ENCODE peak calls at places on chromosomes 11 and 22, in five cellular contexts. N is OCI-LY7, B is H1, S is lower lobe of right lung, G is tibial artery. D is an unnamed sample. For H3K4me1, the result is how much of the 10 kb centered on the place peaks cover.

GRCh38 chr11:11588243-11588642 is 33.6 kb downstream of the GALNT18 start:
- DNase-seq in N (no peak), B (no peak), S (no peak), G (no peak), D (no peak)

GRCh38 chr22:19626666-19627065 is 87.6 kb upstream of the SEPTIN5 start:
- DNase-seq in N (no peak), B (no peak), S (no peak), G (no peak), D (no peak)

GRCh38 chr11:4375431-4376113 is 7.4 kb upstream of the OR52B4 start:
- DNase-seq in N (no peak), B (no peak), S (no peak), G (no peak), D (no peak)

GRCh38 chr11:5317301-5317700 is 6.8 kb downstream of the OR51B2 start:
- DNase-seq in N (no peak), B (no peak), S (no peak), G (no peak), D (no peak)

GRCh38 chr11:116972692-116973091 is 125.5 kb downstream of the SIK3 start:
- DNase-seq in N (no peak), B (no peak), S (no peak), G (no peak), D (no peak)

GRCh38 chr11:57972013-57972367 is 51.7 kb upstream of the OR9Q1 start:
- DNase-seq in N (no peak), B (no peak), S (no peak), G (no peak), D (no peak)

GRCh38 chr11:130087294-130087926 is 17.7 kb downstream of the APLP2 start:
- DNase-seq in N (no peak), B (no peak), S (no peak), G (no peak), D (no peak)

GRCh38 chr11:2769409-2769778 is 69.6 kb upstream of the KCNQ1OT1 start:
- DNase-seq in N (no peak), B (no peak), S (no peak), G (no peak), D (no peak)

GRCh38 chr11:2539761-2540520 is 95.1 kb downstream of the KCNQ1 start:
- DNase-seq in N (no peak), B (no peak), S (peak), G (no peak), D (peak)

GRCh38 chr11:72844356-72844755 is 30.1 kb downstream of the ATG16L2 start:
- DNase-seq in N (no peak), B (no peak), S (no peak), G (no peak), D (no peak)

GRCh38 chr11:43950323-43950855 is 8.0 kb downstream of the C11orf96 start:
- DNase-seq in N (no peak), B (no peak), S (no peak), G (no peak), D (no peak)

GRCh38 chr11:113698515-113698914 is 7.6 kb downstream of the TMPRSS5 start:
- DNase-seq in N (no peak), B (no peak), S (no peak), G (no peak), D (no peak)

GRCh38 chr11:10878408-10879214 is 20.8 kb upstream of the ZBED5 start:
- DNase-seq in N (peak), B (no peak), S (no peak), G (no peak), D (no peak)

GRCh38 chr11:117835576-117835975 is 11.0 kb upstream of the FXYD2 start:
- DNase-seq in N (no peak), B (no peak), S (no peak), G (no peak), D (peak)

GRCh38 chr11:60797846-60798630 is 12.9 kb downstream of the MS4A10 start:
- DNase-seq in N (no peak), B (no peak), S (no peak), G (no peak), D (no peak)

GRCh38 chr11:5553347-5553746 is 5.0 kb upstream of the OR52H1 start:
- DNase-seq in N (no peak), B (no peak), S (no peak), G (no peak), D (no peak)

GRCh38 chr22:27420186-27420816 is 381.3 kb downstream of the MN1 start:
- DNase-seq in N (no peak), B (no peak), S (no peak), G (no peak), D (no peak)

GRCh38 chr22:32448980-32449379 is 15.3 kb downstream of the BPIFC start:
- DNase-seq in N (no peak), B (no peak), S (no peak), G (no peak), D (peak)

GRCh38 chr11:134538793-134539192 is 126.8 kb upstream of the B3GAT1 start:
- DNase-seq in N (no peak), B (no peak), S (no peak), G (no peak), D (no peak)

GRCh38 chr22:30015846-30016245 is 64.4 kb upstream of the HORMAD2 start:
- DNase-seq in N (no peak), B (no peak), S (no peak), G (no peak), D (no peak)

GRCh38 chr11:131186629-131187075 is 183.8 kb upstream of the NTM start:
- DNase-seq in N (no peak), B (no peak), S (no peak), G (no peak), D (peak)

GRCh38 chr11:68689737-68690625 is 5.6 kb downstream of the GAL start:
- DNase-seq in N (no peak), B (no peak), S (no peak), G (no peak), D (no peak)

GRCh38 chr22:30017375-30017774 is 62.9 kb upstream of the HORMAD2 start:
- DNase-seq in N (no peak), B (no peak), S (no peak), G (no peak), D (no peak)

GRCh38 chr22:40512426-40513136 is 123.9 kb downstream of the MRTFA start:
- DNase-seq in N (no peak), B (no peak), S (no peak), G (peak), D (no peak)

GRCh38 chr11:84993386-84993785 is 633.8 kb downstream of the DLG2 start:
- DNase-seq in N (peak), B (peak), S (no peak), G (no peak), D (no peak)

GRCh38 chr11:44619931-44620725 is 54.7 kb downstream of the CD82 start:
- DNase-seq in N (no peak), B (no peak), S (no peak), G (no peak), D (peak)

GRCh38 chr11:11230802-11231562 is 122.1 kb downstream of the CSNK2A3 start:
- DNase-seq in N (peak), B (no peak), S (no peak), G (no peak), D (no peak)

GRCh38 chr22:44449061-44449682 is 48.9 kb downstream of the RTL6 start:
- DNase-seq in N (no peak), B (no peak), S (no peak), G (no peak), D (no peak)

GRCh38 chr11:57318178-57318577 is 6.6 kb downstream of the TNKS1BP1 start:
- DNase-seq in N (no peak), B (no peak), S (no peak), G (no peak), D (no peak)

GRCh38 chr11:127058524-127058923 is 58.0 kb upstream of the KIRREL3 start:
- DNase-seq in N (no peak), B (no peak), S (no peak), G (no peak), D (no peak)

GRCh38 chr11:130677486-130678153 is 229.2 kb downstream of the ADAMTS15 start:
- DNase-seq in N (no peak), B (peak), S (no peak), G (no peak), D (no peak)

GRCh38 chr11:36312593-36312990 is 16.5 kb downstream of the PRR5L start:
- DNase-seq in N (no peak), B (no peak), S (no peak), G (no peak), D (no peak)

GRCh38 chr22:19955241-19956128 is 13.9 kb upstream of the TXNRD2 start:
- DNase-seq in N (no peak), B (no peak), S (peak), G (no peak), D (no peak)

GRCh38 chr11:61004037-61004641 is 32.7 kb downstream of the CD6 start:
- DNase-seq in N (no peak), B (no peak), S (no peak), G (no peak), D (no peak)

DNA sequence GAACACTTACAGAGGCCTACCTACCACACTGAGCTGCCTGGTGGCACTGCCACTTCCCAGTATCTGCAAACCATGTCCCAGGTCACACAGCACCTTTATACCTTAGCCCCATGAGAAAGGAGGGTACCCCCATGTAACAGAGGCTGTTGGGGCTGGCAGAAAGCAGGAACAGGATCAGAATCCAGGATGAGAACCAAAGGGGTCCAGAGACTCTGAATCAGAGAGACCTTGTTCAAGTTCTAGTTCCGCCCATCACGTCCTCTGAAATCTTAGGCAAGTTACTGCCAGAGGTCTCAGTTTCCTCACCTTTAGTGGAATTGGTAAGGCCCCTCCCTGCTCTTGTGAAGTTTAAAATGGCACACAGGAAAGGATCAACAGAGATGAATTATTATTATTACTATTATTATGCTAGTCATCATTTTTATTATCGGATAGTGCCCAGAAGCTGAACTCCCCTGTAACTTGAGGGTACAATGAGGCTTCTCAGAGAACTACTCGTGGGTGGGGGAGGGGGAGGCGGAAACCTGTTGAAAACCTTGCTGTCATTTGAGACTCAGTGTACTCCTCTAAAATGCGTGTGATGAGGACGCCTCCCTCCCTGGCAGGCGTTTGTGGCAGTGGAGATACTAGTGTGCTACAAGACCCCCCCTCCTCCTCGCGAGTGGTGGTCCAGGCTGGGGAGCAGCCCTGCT is 9.3 kb downstream of the SELENOM start:
- DNase-seq in N (no peak), B (no peak), S (no peak), G (no peak), D (no peak)
- H3K4me1 ChIP-seq in N (under half), B (under half), S (under half), G (under half), D (under half)

GRCh38 chr22:35037089-35037488 is 28.9 kb upstream of the ISX start:
- DNase-seq in N (peak), B (no peak), S (no peak), G (no peak), D (no peak)
- TF ChIP-seq CTCF in N (peak), B (peak), S (no peak), G (no peak), D (no peak)

DNA sequence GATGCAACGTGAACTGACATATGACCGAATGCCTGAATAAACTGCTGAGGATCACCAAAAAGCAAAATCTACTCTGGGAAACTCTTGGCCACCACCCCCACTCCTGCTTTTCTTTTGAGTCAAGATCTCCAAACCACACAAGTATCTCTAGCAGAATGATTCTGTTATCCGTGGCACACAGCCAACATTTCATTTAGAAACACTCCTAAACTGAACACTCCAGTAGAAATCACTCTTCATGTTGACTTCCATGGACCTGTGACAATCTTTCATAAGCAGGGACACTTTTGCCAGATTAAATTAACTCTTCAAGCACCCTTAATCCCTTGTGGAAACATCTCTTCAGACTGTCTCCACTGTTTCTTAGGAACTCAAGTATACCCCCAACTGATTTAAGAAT is 44.4 kb downstream of the VSIG10L2 start:
- DNase-seq in N (no peak), B (no peak), S (no peak), G (peak), D (no peak)
- H3K4me3 ChIP-seq in N (no peak), B (no peak), S (no peak), G (no peak), D (no peak)

DNA sequence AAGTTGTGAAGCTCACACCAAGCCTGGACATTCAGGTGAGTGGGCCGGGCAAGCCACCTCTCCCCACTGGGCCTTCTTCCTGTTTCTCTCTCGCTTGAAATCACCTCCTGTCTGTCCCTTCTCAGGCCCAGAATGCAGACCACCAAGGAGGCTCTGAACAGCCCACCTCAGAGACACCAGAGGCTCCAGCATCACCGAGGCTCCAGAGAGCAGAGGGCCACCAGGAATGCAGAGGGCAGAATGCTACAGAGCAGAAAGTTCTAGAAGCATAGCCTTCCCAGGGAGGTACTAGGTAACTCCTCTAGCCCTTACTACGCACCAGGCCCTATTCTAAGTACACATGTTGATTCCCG is 14.8 kb upstream of the IL2RB start:
- DNase-seq in N (no peak), B (no peak), S (no peak), G (no peak), D (peak)
- H3K4me1 ChIP-seq in N (under half), B (under half), S (under half), G (under half), D (under half)

DNA sequence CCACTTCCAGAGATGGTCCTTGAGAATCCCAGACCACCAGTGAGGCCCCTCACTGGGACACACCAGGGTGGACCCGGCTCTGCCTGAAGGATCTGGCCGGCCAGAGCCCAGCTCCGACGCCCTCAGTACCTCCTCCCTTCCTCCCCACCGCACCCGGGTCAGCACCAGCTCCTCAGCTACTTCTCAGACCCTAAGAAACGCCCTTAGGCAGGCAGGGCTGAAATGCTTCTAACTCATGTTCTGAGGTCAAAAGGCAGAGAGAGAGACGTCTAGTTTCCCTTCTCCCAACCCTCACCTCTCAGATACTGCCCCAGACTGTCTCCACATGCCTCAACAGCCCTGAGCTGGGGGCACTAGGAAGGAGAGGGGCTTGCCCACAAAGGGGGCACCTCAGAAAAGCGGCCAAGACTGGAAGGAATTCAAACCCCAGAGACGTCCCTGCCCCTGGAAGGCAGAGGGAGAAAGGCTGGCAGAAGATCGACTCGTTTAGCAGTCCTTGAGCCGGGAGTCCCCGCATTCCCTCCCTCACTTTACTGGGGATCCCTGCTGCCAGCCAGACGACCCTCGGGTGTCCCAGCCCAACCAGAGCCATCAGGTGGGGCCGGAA is 539 bp downstream of the USH1C start:
- DNase-seq in N (no peak), B (no peak), S (no peak), G (no peak), D (no peak)
- TF ChIP-seq CTCF in N (no peak), B (no peak), S (no peak), G (no peak), D (no peak)

GRCh38 chr11:1480555-1481482 is 5.8 kb downstream of the MOB2 start:
- DNase-seq in N (no peak), B (no peak), S (peak), G (peak), D (no peak)
- H3K4me3 ChIP-seq in N (no peak), B (no peak), S (no peak), G (peak), D (no peak)

GRCh38 chr22:45859231-45860161 is 117.5 kb downstream of the WNT7B start:
- DNase-seq in N (no peak), B (no peak), S (no peak), G (no peak), D (no peak)
- H3K4me1 ChIP-seq in N (under half), B (under half), S (under half), G (under half), D (under half)